ENCODE peak calls at places on chromosomes 6 and 20, in nine cellular contexts. U, Z, K, Q, V, G, H, N and O are unnamed samples.

GRCh38 chr6:42292002-42292735 is 74.5 kb upstream of the MRPS10 start:
- DNase-seq in Z (no peak), N (no peak), H (no peak), U (peak), Q (no peak), V (no peak), K (no peak), G (peak), O (peak)

GRCh38 chr6:149935246-149935645 is 6.6 kb upstream of the ULBP2 start:
- DNase-seq in G (no peak), V (no peak), U (peak), H (no peak), K (no peak), Z (no peak), Q (no peak), N (no peak), O (no peak)

GRCh38 chr6:160882741-160883340 is 108.7 kb upstream of the MAP3K4 start:
- DNase-seq in Q (no peak), N (no peak), G (peak), V (no peak), H (no peak), U (no peak), Z (no peak), K (no peak), O (no peak)

GRCh38 chr6:958531-958930 is 265.6 kb upstream of the EXOC2 start:
- DNase-seq in G (peak), U (peak), Z (no peak), Q (no peak), K (no peak), H (no peak), N (peak), V (no peak), O (peak)

GRCh38 chr20:33209789-33210188 is 7.4 kb upstream of the BPIFA3 start:
- DNase-seq in H (peak), Q (peak), U (peak), N (peak), V (peak), K (peak), Z (peak), G (peak), O (peak)

GRCh38 chr6:141848029-141848890 is 284.5 kb upstream of the GJE1 start:
- DNase-seq in K (no peak), N (no peak), U (peak), H (no peak), Z (no peak), Q (no peak), V (no peak), G (no peak), O (peak)

GRCh38 chr20:15297059-15297875 is 959.9 kb upstream of the FLRT3 start:
- DNase-seq in N (no peak), K (no peak), U (no peak), G (no peak), Q (no peak), H (no peak), V (peak), Z (peak), O (peak)

GRCh38 chr20:48791014-48791413 is 36.8 kb downstream of the PREX1 start:
- DNase-seq in V (peak), G (no peak), H (no peak), K (no peak), Q (no peak), N (no peak), Z (no peak), U (no peak), O (no peak)

GRCh38 chr6:16205377-16206144 is 32.8 kb upstream of the GMPR start:
- DNase-seq in K (no peak), Z (peak), N (peak), G (peak), U (peak), V (no peak), H (no peak), Q (no peak), O (no peak)
- H3K27ac ChIP-seq in K (no peak), Z (no peak), N (peak), G (peak), U (peak), V (no peak), H (no peak), Q (peak), O (no peak)

DNA sequence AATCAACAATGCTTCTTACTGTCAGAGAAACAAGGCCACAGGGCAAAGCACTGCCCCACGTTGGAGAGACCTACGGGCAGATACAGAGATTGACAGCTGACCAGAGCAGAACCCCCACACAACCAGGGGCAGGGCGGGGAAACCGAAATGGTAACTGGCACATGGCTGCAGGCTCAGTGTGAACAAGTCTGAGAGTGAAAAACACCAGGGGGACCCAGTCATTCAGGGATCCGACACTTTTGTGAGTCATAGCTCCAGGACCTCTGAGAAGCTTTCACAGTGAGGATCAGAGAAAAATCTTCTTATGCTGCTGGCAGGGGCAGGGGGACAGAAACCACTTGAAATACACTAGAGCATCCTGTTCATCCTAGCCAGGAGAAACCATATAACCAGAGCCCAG is 254.2 kb downstream of the C6orf118 start:
- DNase-seq in U (no peak), H (no peak), N (no peak), K (no peak), V (no peak), Q (no peak), Z (no peak), G (no peak), O (peak)
- TF ChIP-seq CTCF in U (no peak), H (no peak), N (no peak), K (no peak), V (no peak), Q (no peak), Z (no peak), G (peak), O (no peak)

GRCh38 chr20:31500527-31500926 is 13.7 kb upstream of the HM13 start:
- DNase-seq in V (no peak), H (no peak), K (no peak), G (no peak), N (no peak), U (no peak), Z (no peak), Q (no peak), O (no peak)

GRCh38 chr20:31494131-31494530 is 19.0 kb downstream of the REM1 start:
- DNase-seq in N (no peak), H (no peak), Q (no peak), G (no peak), Z (no peak), V (no peak), K (peak), U (peak), O (peak)

GRCh38 chr20:31496761-31497295 is 17.4 kb upstream of the HM13 start:
- DNase-seq in Q (peak), H (peak), U (no peak), K (no peak), Z (peak), V (no peak), N (no peak), G (no peak), O (no peak)

GRCh38 chr20:31497838-31498540 is 16.3 kb upstream of the HM13 start:
- DNase-seq in H (peak), G (peak), V (no peak), Q (peak), U (peak), N (no peak), K (no peak), Z (no peak), O (no peak)
- H3K27ac ChIP-seq in H (peak), G (no peak), V (no peak), Q (no peak), U (no peak), N (no peak), K (no peak), Z (no peak), O (no peak)

GRCh38 chr20:51382111-51382985 is 160.2 kb downstream of the NFATC2 start:
- DNase-seq in V (no peak), H (no peak), Q (no peak), N (no peak), U (no peak), K (no peak), G (no peak), Z (no peak), O (no peak)

GRCh38 chr20:51382986-51383821 is 159.3 kb downstream of the NFATC2 start:
- DNase-seq in V (peak), U (no peak), N (no peak), H (no peak), G (no peak), Q (no peak), K (no peak), Z (no peak), O (no peak)

GRCh38 chr20:51384854-51385253 is 157.7 kb downstream of the NFATC2 start:
- DNase-seq in H (no peak), U (no peak), G (no peak), V (no peak), N (no peak), K (no peak), Q (no peak), Z (no peak), O (no peak)

GRCh38 chr20:51385941-51386530 is 156.5 kb downstream of the NFATC2 start:
- DNase-seq in K (peak), H (no peak), U (peak), Z (peak), G (peak), N (no peak), V (no peak), Q (no peak), O (no peak)

GRCh38 chr20:51383891-51384510 is 158.5 kb downstream of the NFATC2 start:
- DNase-seq in N (no peak), Z (no peak), K (no peak), H (no peak), G (no peak), U (no peak), V (no peak), Q (no peak), O (no peak)
- TF ChIP-seq CTCF in N (no peak), Z (no peak), K (no peak), H (no peak), G (no peak), U (no peak), V (no peak), Q (no peak), O (peak)

GRCh38 chr6:144896876-144897275 is 611.7 kb downstream of the UTRN start:
- DNase-seq in N (no peak), H (no peak), U (no peak), Q (no peak), G (no peak), K (no peak), V (no peak), Z (no peak), O (no peak)
- H3K27ac ChIP-seq in N (no peak), H (no peak), U (no peak), Q (no peak), G (peak), K (no peak), V (no peak), Z (no peak), O (no peak)

DNA sequence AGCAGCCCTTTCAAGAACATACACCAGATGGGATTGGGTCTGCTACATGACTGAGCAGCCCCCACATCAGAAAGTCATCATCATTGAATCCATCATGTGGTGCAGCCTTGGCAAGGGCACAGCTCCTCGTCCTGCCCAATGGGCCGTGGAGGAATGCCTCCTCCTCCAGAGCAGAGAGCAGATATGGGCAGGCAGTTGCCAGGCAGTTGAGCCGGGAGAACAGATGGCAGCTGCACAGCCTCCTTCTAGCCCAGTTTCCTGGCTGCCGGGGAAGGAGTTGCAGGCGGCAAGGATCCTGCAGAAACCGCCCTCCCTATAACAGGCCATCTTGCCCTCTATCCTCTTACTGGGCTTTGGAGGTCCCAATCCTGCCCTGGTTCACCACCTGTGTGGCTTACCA is 11.9 kb upstream of the ZFAND3 start:
- DNase-seq in G (no peak), K (no peak), N (no peak), V (no peak), U (no peak), H (no peak), Z (peak), Q (peak), O (peak)
- TF ChIP-seq CTCF in G (no peak), K (no peak), N (peak), V (no peak), U (no peak), H (no peak), Z (peak), Q (peak), O (peak)